ENCODE peak calls at places on chromosomes 12 and 14, in five cellular contexts. D, M, E, O and Q are unnamed samples.

GRCh38 chr12:42446761-42447160 is 120.8 kb downstream of the PPHLN1 start:
- DNase-seq in M (no peak), E (no peak), D (no peak), O (no peak), Q (no peak)

GRCh38 chr12:54126696-54127537 is 61.9 kb downstream of the SMUG1 start:
- DNase-seq in M (peak; percentile 62), O (peak; percentile 54), E (peak; percentile 62), D (no peak), Q (no peak)

GRCh38 chr12:45350861-45351260 is 135.0 kb downstream of the ANO6 start:
- DNase-seq in D (peak; percentile 47), O (no peak), M (no peak), E (no peak), Q (no peak)

GRCh38 chr12:131454418-131455217 is 256.3 kb upstream of the SFSWAP start:
- DNase-seq in D (no peak), O (no peak), M (peak; percentile 80), E (peak; percentile 82), Q (no peak)

GRCh38 chr12:132414634-132415340 is 75.2 kb upstream of the FBRSL1 start:
- DNase-seq in E (peak; percentile 87), O (peak; percentile 34), D (peak; percentile 75), M (peak; percentile 92), Q (peak; percentile 30)

GRCh38 chr14:97380539-97380941 is 583.4 kb downstream of the VRK1 start:
- DNase-seq in D (no peak), O (no peak), M (peak; percentile 33), E (no peak), Q (no peak)

GRCh38 chr14:102076793-102077759 is 9.8 kb downstream of the HSP90AA1 start:
- DNase-seq in O (no peak), D (no peak), E (no peak), M (no peak), Q (no peak)

GRCh38 chr12:108231109-108231905 is 102.2 kb downstream of the WSCD2 start:
- DNase-seq in M (no peak), D (no peak), E (no peak), O (no peak), Q (no peak)

GRCh38 chr12:24909667-24910066 is 39.2 kb downstream of the BCAT1 start:
- DNase-seq in O (no peak), M (peak; percentile 45), E (no peak), D (peak; percentile 98), Q (peak; percentile 49)

GRCh38 chr12:103102225-103102744 is 144.8 kb downstream of the ASCL1 start:
- DNase-seq in E (no peak), M (no peak), O (no peak), D (no peak), Q (no peak)

GRCh38 chr14:50109342-50109741 is 7.0 kb downstream of the VCPKMT start:
- DNase-seq in O (no peak), D (peak; percentile 40), M (peak; percentile 29), E (no peak), Q (no peak)
- TF ChIP-seq CTCF in O (no peak), D (peak; percentile 45), M (peak; percentile 31), E (no peak), Q (no peak)

DNA sequence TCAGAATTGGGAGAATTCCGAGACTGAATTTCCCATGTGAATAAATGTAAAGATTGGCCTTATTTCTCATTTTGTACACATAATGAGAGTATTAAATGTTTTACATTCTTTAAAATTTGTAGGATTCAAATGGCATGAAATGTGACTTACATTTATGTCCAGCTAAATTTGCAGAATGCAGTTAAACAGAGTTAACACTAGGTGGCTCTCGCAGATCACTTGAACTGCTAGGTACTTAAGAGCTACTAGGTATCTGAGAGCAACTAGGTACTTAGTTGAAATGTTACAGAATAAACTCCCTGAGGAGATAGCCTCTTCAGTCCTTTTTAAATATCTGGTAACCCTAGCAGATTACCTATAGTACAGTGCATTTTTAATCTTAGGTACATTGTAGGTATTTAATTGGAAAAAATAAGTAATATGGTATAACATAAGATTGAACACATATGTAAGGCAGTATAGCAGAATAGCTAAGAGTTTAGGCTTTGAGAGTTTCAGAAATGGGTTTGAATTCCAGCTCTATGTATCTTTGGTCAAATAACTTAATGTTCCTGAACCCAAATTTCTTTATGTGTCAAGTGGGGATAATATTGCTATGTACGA is 73.8 kb downstream of the KIAA0586 start:
- DNase-seq in D (peak; percentile 89), M (peak; percentile 80), E (no peak), O (peak; percentile 20), Q (no peak)
- TF ChIP-seq CTCF in D (peak; percentile 78), M (peak; percentile 91), E (peak; percentile 73), O (peak; percentile 62), Q (peak; percentile 25)

GRCh38 chr14:104293851-104294627 is 155.7 kb downstream of the KIF26A start:
- DNase-seq in O (no peak), D (no peak), M (no peak), E (peak; percentile 39), Q (no peak)
- TF ChIP-seq CTCF in O (no peak), D (no peak), M (peak; percentile 30), E (no peak), Q (no peak)

DNA sequence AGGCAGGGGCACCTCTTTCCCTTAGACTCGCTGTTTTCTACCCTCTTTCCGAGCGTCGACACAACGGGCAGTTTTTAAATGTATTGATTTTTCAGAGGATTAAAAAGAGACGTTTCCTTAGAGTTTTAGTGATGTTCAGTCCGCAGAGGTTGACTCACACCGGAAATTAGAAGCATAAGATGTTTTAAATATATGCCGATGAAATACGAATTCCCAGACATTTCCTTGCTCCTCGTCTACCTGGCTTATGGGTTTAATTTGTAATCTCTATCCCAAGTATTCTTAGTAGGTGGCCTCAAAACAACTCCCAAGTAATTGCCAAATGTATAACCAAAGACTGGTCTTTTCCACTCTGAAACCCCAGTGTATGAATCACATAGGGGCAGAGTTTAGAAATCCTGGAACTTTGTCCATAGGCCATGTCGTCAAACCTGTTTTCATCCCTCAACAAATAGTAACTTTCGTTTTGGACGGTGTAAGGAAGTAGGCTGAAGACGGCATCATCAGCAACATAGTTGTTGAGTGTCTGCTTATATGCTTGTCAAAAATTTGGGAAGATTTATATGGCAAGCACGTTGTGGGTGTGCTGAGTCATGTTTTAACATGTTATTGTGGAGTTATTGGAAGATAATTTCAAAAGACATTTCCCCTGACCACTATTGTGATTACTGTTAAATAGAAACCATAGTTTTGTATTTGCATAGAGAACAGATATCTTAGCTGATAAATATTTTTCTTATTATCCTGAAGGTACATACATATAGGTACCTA is 824 bp downstream of the TBK1 start:
- DNase-seq in O (no peak), M (peak; percentile 77), D (peak; percentile 94), E (no peak), Q (no peak)
- TF ChIP-seq CTCF in O (no peak), M (no peak), D (no peak), E (no peak), Q (no peak)